ENCODE peak calls at places on chromosomes 2 and 18, in ten cellular contexts. One of them, this sample, is unnamed.

GRCh38 chr2:118738524-118739308 is 108.7 kb downstream of the EN1 start:
- DNase-seq in activated naive CD8-positive, alpha-beta T cell treated with anti-CD3 and anti-CD28 coated beads for 36 hours: no peak
- DNase-seq in iris pigment epithelial cell: peak; percentile 99
- DNase-seq in EL: peak; percentile 93
- DNase-seq in fibroblast of mammary gland: peak; percentile 100
- DNase-seq in NCI-H446: no peak
- DNase-seq in ELF-1: peak; percentile 39
- DNase-seq in B cell: no peak
- DNase-seq in HT-29: peak; percentile 36
- DNase-seq in effector memory CD8-positive, alpha-beta T cell: no peak
- DNase-seq in this sample: peak; percentile 42

GRCh38 chr2:105621038-105621437 is 123.7 kb upstream of the NCK2 start:
- DNase-seq in ELF-1: no peak
- DNase-seq in B cell: no peak
- DNase-seq in activated naive CD8-positive, alpha-beta T cell treated with anti-CD3 and anti-CD28 coated beads for 36 hours: no peak
- DNase-seq in effector memory CD8-positive, alpha-beta T cell: no peak
- DNase-seq in EL: no peak
- DNase-seq in iris pigment epithelial cell: no peak
- DNase-seq in NCI-H446: no peak
- DNase-seq in fibroblast of mammary gland: no peak
- DNase-seq in HT-29: no peak
- DNase-seq in this sample: no peak

GRCh38 chr2:170715062-170715931 is at the start of gene SP5:
- DNase-seq in activated naive CD8-positive, alpha-beta T cell treated with anti-CD3 and anti-CD28 coated beads for 36 hours: peak; percentile 44
- DNase-seq in ELF-1: peak; percentile 97
- DNase-seq in iris pigment epithelial cell: peak; percentile 65
- DNase-seq in NCI-H446: no peak
- DNase-seq in effector memory CD8-positive, alpha-beta T cell: no peak
- DNase-seq in fibroblast of mammary gland: peak; percentile 33
- DNase-seq in B cell: no peak
- DNase-seq in EL: peak; percentile 52
- DNase-seq in HT-29: peak; percentile 87
- DNase-seq in this sample: peak; percentile 96

GRCh38 chr2:218806346-218806978 is 24.5 kb downstream of the CYP27A1 start:
- DNase-seq in activated naive CD8-positive, alpha-beta T cell treated with anti-CD3 and anti-CD28 coated beads for 36 hours: no peak
- DNase-seq in HT-29: peak; percentile 37
- DNase-seq in effector memory CD8-positive, alpha-beta T cell: no peak
- DNase-seq in NCI-H446: no peak
- DNase-seq in EL: peak; percentile 98
- DNase-seq in B cell: no peak
- DNase-seq in fibroblast of mammary gland: peak; percentile 99
- DNase-seq in iris pigment epithelial cell: peak; percentile 100
- DNase-seq in ELF-1: no peak
- DNase-seq in this sample: peak; percentile 38

GRCh38 chr2:149972039-149972438 is 384.5 kb upstream of the MMADHC start:
- DNase-seq in HT-29: no peak
- DNase-seq in iris pigment epithelial cell: no peak
- DNase-seq in fibroblast of mammary gland: peak; percentile 32
- DNase-seq in ELF-1: no peak
- DNase-seq in B cell: no peak
- DNase-seq in effector memory CD8-positive, alpha-beta T cell: no peak
- DNase-seq in NCI-H446: peak; percentile 95
- DNase-seq in activated naive CD8-positive, alpha-beta T cell treated with anti-CD3 and anti-CD28 coated beads for 36 hours: no peak
- DNase-seq in EL: peak; percentile 9
- DNase-seq in this sample: no peak

GRCh38 chr2:142786922-142787702 is 90.4 kb upstream of the KYNU start:
- DNase-seq in activated naive CD8-positive, alpha-beta T cell treated with anti-CD3 and anti-CD28 coated beads for 36 hours: no peak
- DNase-seq in B cell: no peak
- DNase-seq in EL: no peak
- DNase-seq in fibroblast of mammary gland: no peak
- DNase-seq in NCI-H446: no peak
- DNase-seq in ELF-1: no peak
- DNase-seq in effector memory CD8-positive, alpha-beta T cell: no peak
- DNase-seq in iris pigment epithelial cell: no peak
- DNase-seq in HT-29: no peak
- DNase-seq in this sample: no peak

GRCh38 chr2:208545398-208546042 is 138.9 kb downstream of the PTH2R start:
- DNase-seq in iris pigment epithelial cell: no peak
- DNase-seq in activated naive CD8-positive, alpha-beta T cell treated with anti-CD3 and anti-CD28 coated beads for 36 hours: no peak
- DNase-seq in NCI-H446: no peak
- DNase-seq in EL: no peak
- DNase-seq in fibroblast of mammary gland: no peak
- DNase-seq in B cell: no peak
- DNase-seq in effector memory CD8-positive, alpha-beta T cell: no peak
- DNase-seq in ELF-1: no peak
- DNase-seq in HT-29: peak; percentile 63
- DNase-seq in this sample: peak; percentile 95

GRCh38 chr2:206154197-206154596 is 5.0 kb downstream of the NDUFS1 start:
- DNase-seq in iris pigment epithelial cell: no peak
- DNase-seq in B cell: no peak
- DNase-seq in activated naive CD8-positive, alpha-beta T cell treated with anti-CD3 and anti-CD28 coated beads for 36 hours: no peak
- DNase-seq in fibroblast of mammary gland: peak; percentile 16
- DNase-seq in effector memory CD8-positive, alpha-beta T cell: no peak
- DNase-seq in EL: no peak
- DNase-seq in NCI-H446: no peak
- DNase-seq in ELF-1: peak; percentile 6
- DNase-seq in HT-29: peak; percentile 19
- DNase-seq in this sample: peak; percentile 14

GRCh38 chr2:842151-842792 is 108.4 kb upstream of the SNTG2 start:
- DNase-seq in NCI-H446: no peak
- DNase-seq in ELF-1: no peak
- DNase-seq in fibroblast of mammary gland: no peak
- DNase-seq in effector memory CD8-positive, alpha-beta T cell: no peak
- DNase-seq in B cell: no peak
- DNase-seq in EL: no peak
- DNase-seq in HT-29: no peak
- DNase-seq in activated naive CD8-positive, alpha-beta T cell treated with anti-CD3 and anti-CD28 coated beads for 36 hours: no peak
- DNase-seq in iris pigment epithelial cell: no peak
- DNase-seq in this sample: no peak

GRCh38 chr2:136527560-136527959 is 237.8 kb upstream of the THSD7B start:
- DNase-seq in B cell: no peak
- DNase-seq in NCI-H446: no peak
- DNase-seq in EL: peak; percentile 2
- DNase-seq in fibroblast of mammary gland: peak; percentile 10
- DNase-seq in iris pigment epithelial cell: peak; percentile 9
- DNase-seq in ELF-1: peak; percentile 28
- DNase-seq in HT-29: peak; percentile 39
- DNase-seq in effector memory CD8-positive, alpha-beta T cell: no peak
- DNase-seq in activated naive CD8-positive, alpha-beta T cell treated with anti-CD3 and anti-CD28 coated beads for 36 hours: no peak
- DNase-seq in this sample: peak; percentile 13

GRCh38 chr2:167190053-167190452 is 301.8 kb downstream of the XIRP2 start:
- DNase-seq in fibroblast of mammary gland: peak; percentile 96
- DNase-seq in HT-29: no peak
- DNase-seq in NCI-H446: peak; percentile 28
- DNase-seq in activated naive CD8-positive, alpha-beta T cell treated with anti-CD3 and anti-CD28 coated beads for 36 hours: no peak
- DNase-seq in iris pigment epithelial cell: peak; percentile 75
- DNase-seq in EL: peak; percentile 80
- DNase-seq in ELF-1: no peak
- DNase-seq in B cell: no peak
- DNase-seq in effector memory CD8-positive, alpha-beta T cell: no peak
- DNase-seq in this sample: no peak

GRCh38 chr2:25250331-25251031 is 82.1 kb upstream of the POMC start:
- DNase-seq in fibroblast of mammary gland: peak; percentile 78
- DNase-seq in HT-29: no peak
- DNase-seq in effector memory CD8-positive, alpha-beta T cell: no peak
- DNase-seq in ELF-1: peak; percentile 61
- DNase-seq in B cell: no peak
- DNase-seq in iris pigment epithelial cell: peak; percentile 86
- DNase-seq in activated naive CD8-positive, alpha-beta T cell treated with anti-CD3 and anti-CD28 coated beads for 36 hours: peak; percentile 51
- DNase-seq in NCI-H446: no peak
- DNase-seq in EL: peak; percentile 75
- DNase-seq in this sample: no peak

GRCh38 chr18:39772155-39772919 is 2182.7 kb upstream of the PIK3C3 start:
- DNase-seq in effector memory CD8-positive, alpha-beta T cell: no peak
- DNase-seq in iris pigment epithelial cell: peak; percentile 44
- DNase-seq in activated naive CD8-positive, alpha-beta T cell treated with anti-CD3 and anti-CD28 coated beads for 36 hours: no peak
- DNase-seq in EL: peak; percentile 5
- DNase-seq in NCI-H446: no peak
- DNase-seq in HT-29: no peak
- DNase-seq in ELF-1: no peak
- DNase-seq in B cell: no peak
- DNase-seq in fibroblast of mammary gland: peak; percentile 51
- DNase-seq in this sample: no peak

GRCh38 chr2:120287183-120288015 is 34.7 kb downstream of the RALB start:
- DNase-seq in effector memory CD8-positive, alpha-beta T cell: no peak
- DNase-seq in EL: peak; percentile 89
- DNase-seq in ELF-1: peak; percentile 62
- DNase-seq in NCI-H446: no peak
- DNase-seq in B cell: no peak
- DNase-seq in iris pigment epithelial cell: peak; percentile 88
- DNase-seq in HT-29: peak; percentile 54
- DNase-seq in activated naive CD8-positive, alpha-beta T cell treated with anti-CD3 and anti-CD28 coated beads for 36 hours: no peak
- DNase-seq in fibroblast of mammary gland: peak; percentile 94
- DNase-seq in this sample: peak; percentile 15

GRCh38 chr2:223560704-223561435 is 41.3 kb downstream of the SCG2 start:
- DNase-seq in NCI-H446: no peak
- DNase-seq in effector memory CD8-positive, alpha-beta T cell: no peak
- DNase-seq in iris pigment epithelial cell: peak; percentile 46
- DNase-seq in EL: peak; percentile 28
- DNase-seq in B cell: no peak
- DNase-seq in HT-29: peak; percentile 32
- DNase-seq in activated naive CD8-positive, alpha-beta T cell treated with anti-CD3 and anti-CD28 coated beads for 36 hours: no peak
- DNase-seq in ELF-1: no peak
- DNase-seq in fibroblast of mammary gland: peak; percentile 51
- DNase-seq in this sample: peak; percentile 54

GRCh38 chr2:207473866-207474251 is 55.9 kb upstream of the CREB1 start:
- DNase-seq in fibroblast of mammary gland: no peak
- DNase-seq in iris pigment epithelial cell: no peak
- DNase-seq in NCI-H446: no peak
- DNase-seq in activated naive CD8-positive, alpha-beta T cell treated with anti-CD3 and anti-CD28 coated beads for 36 hours: no peak
- DNase-seq in effector memory CD8-positive, alpha-beta T cell: no peak
- DNase-seq in B cell: no peak
- DNase-seq in EL: no peak
- DNase-seq in HT-29: no peak
- DNase-seq in ELF-1: no peak
- DNase-seq in this sample: no peak

GRCh38 chr2:160376576-160376975 is 117.0 kb downstream of the RBMS1 start:
- DNase-seq in HT-29: no peak
- DNase-seq in effector memory CD8-positive, alpha-beta T cell: no peak
- DNase-seq in NCI-H446: no peak
- DNase-seq in B cell: no peak
- DNase-seq in ELF-1: no peak
- DNase-seq in iris pigment epithelial cell: peak; percentile 86
- DNase-seq in EL: peak; percentile 67
- DNase-seq in fibroblast of mammary gland: peak; percentile 69
- DNase-seq in activated naive CD8-positive, alpha-beta T cell treated with anti-CD3 and anti-CD28 coated beads for 36 hours: no peak
- DNase-seq in this sample: no peak

GRCh38 chr18:68583685-68584084 is 131.2 kb downstream of the TMX3 start:
- DNase-seq in ELF-1: no peak
- DNase-seq in EL: no peak
- DNase-seq in effector memory CD8-positive, alpha-beta T cell: no peak
- DNase-seq in HT-29: no peak
- DNase-seq in NCI-H446: no peak
- DNase-seq in iris pigment epithelial cell: no peak
- DNase-seq in fibroblast of mammary gland: no peak
- DNase-seq in B cell: no peak
- DNase-seq in activated naive CD8-positive, alpha-beta T cell treated with anti-CD3 and anti-CD28 coated beads for 36 hours: no peak
- DNase-seq in this sample: no peak

GRCh38 chr2:210617732-210618330 is 61.4 kb downstream of the CPS1 start:
- DNase-seq in effector memory CD8-positive, alpha-beta T cell: no peak
- DNase-seq in HT-29: peak; percentile 48
- DNase-seq in ELF-1: no peak
- DNase-seq in fibroblast of mammary gland: peak; percentile 55
- DNase-seq in NCI-H446: no peak
- DNase-seq in EL: peak; percentile 44
- DNase-seq in iris pigment epithelial cell: peak; percentile 65
- DNase-seq in activated naive CD8-positive, alpha-beta T cell treated with anti-CD3 and anti-CD28 coated beads for 36 hours: no peak
- DNase-seq in B cell: no peak
- DNase-seq in this sample: peak; percentile 68

GRCh38 chr18:48021273-48021914 is 90.9 kb upstream of the SMAD2 start:
- DNase-seq in EL: no peak
- DNase-seq in effector memory CD8-positive, alpha-beta T cell: no peak
- DNase-seq in NCI-H446: no peak
- DNase-seq in B cell: no peak
- DNase-seq in HT-29: no peak
- DNase-seq in activated naive CD8-positive, alpha-beta T cell treated with anti-CD3 and anti-CD28 coated beads for 36 hours: no peak
- DNase-seq in fibroblast of mammary gland: no peak
- DNase-seq in iris pigment epithelial cell: no peak
- DNase-seq in ELF-1: no peak
- DNase-seq in this sample: no peak

GRCh38 chr2:96114903-96115581 is 1.3 kb downstream of the ADRA2B start:
- DNase-seq in ELF-1: no peak
- DNase-seq in iris pigment epithelial cell: no peak
- DNase-seq in effector memory CD8-positive, alpha-beta T cell: no peak
- DNase-seq in B cell: no peak
- DNase-seq in EL: no peak
- DNase-seq in NCI-H446: no peak
- DNase-seq in activated naive CD8-positive, alpha-beta T cell treated with anti-CD3 and anti-CD28 coated beads for 36 hours: no peak
- DNase-seq in fibroblast of mammary gland: no peak
- DNase-seq in HT-29: no peak
- DNase-seq in this sample: no peak

GRCh38 chr2:86414996-86415395 is 26.2 kb upstream of the KDM3A start:
- DNase-seq in effector memory CD8-positive, alpha-beta T cell: no peak
- DNase-seq in NCI-H446: no peak
- DNase-seq in HT-29: no peak
- DNase-seq in activated naive CD8-positive, alpha-beta T cell treated with anti-CD3 and anti-CD28 coated beads for 36 hours: no peak
- DNase-seq in iris pigment epithelial cell: no peak
- DNase-seq in EL: no peak
- DNase-seq in B cell: no peak
- DNase-seq in fibroblast of mammary gland: no peak
- DNase-seq in ELF-1: no peak
- DNase-seq in this sample: no peak

GRCh38 chr2:27992787-27993747 is 102.5 kb downstream of the BABAM2 start:
- DNase-seq in iris pigment epithelial cell: peak; percentile 75
- DNase-seq in fibroblast of mammary gland: peak; percentile 63
- DNase-seq in EL: peak; percentile 82
- DNase-seq in B cell: no peak
- DNase-seq in NCI-H446: no peak
- DNase-seq in HT-29: peak; percentile 33
- DNase-seq in effector memory CD8-positive, alpha-beta T cell: no peak
- DNase-seq in activated naive CD8-positive, alpha-beta T cell treated with anti-CD3 and anti-CD28 coated beads for 36 hours: no peak
- DNase-seq in ELF-1: peak; percentile 27
- DNase-seq in this sample: peak; percentile 24

GRCh38 chr2:60516383-60516811 is 37.1 kb downstream of the BCL11A start:
- DNase-seq in HT-29: no peak
- DNase-seq in effector memory CD8-positive, alpha-beta T cell: no peak
- DNase-seq in ELF-1: no peak
- DNase-seq in NCI-H446: no peak
- DNase-seq in activated naive CD8-positive, alpha-beta T cell treated with anti-CD3 and anti-CD28 coated beads for 36 hours: no peak
- DNase-seq in iris pigment epithelial cell: peak; percentile 93
- DNase-seq in B cell: no peak
- DNase-seq in EL: peak; percentile 83
- DNase-seq in fibroblast of mammary gland: peak; percentile 57
- DNase-seq in this sample: peak; percentile 27

GRCh38 chr18:46388295-46388694 is 268.7 kb downstream of the LOXHD1 start:
- DNase-seq in fibroblast of mammary gland: no peak
- DNase-seq in ELF-1: no peak
- DNase-seq in effector memory CD8-positive, alpha-beta T cell: no peak
- DNase-seq in B cell: no peak
- DNase-seq in activated naive CD8-positive, alpha-beta T cell treated with anti-CD3 and anti-CD28 coated beads for 36 hours: no peak
- DNase-seq in HT-29: no peak
- DNase-seq in NCI-H446: no peak
- DNase-seq in EL: no peak
- DNase-seq in iris pigment epithelial cell: no peak
- DNase-seq in this sample: no peak

GRCh38 chr2:98436734-98437133 is 7.9 kb upstream of the INPP4A start:
- DNase-seq in NCI-H446: no peak
- DNase-seq in activated naive CD8-positive, alpha-beta T cell treated with anti-CD3 and anti-CD28 coated beads for 36 hours: no peak
- DNase-seq in ELF-1: no peak
- DNase-seq in iris pigment epithelial cell: no peak
- DNase-seq in HT-29: no peak
- DNase-seq in fibroblast of mammary gland: no peak
- DNase-seq in EL: no peak
- DNase-seq in effector memory CD8-positive, alpha-beta T cell: no peak
- DNase-seq in B cell: no peak
- DNase-seq in this sample: no peak

GRCh38 chr2:128503358-128504241 is 184.9 kb upstream of the HS6ST1 start:
- DNase-seq in effector memory CD8-positive, alpha-beta T cell: no peak
- DNase-seq in B cell: no peak
- DNase-seq in iris pigment epithelial cell: no peak
- DNase-seq in ELF-1: no peak
- DNase-seq in activated naive CD8-positive, alpha-beta T cell treated with anti-CD3 and anti-CD28 coated beads for 36 hours: no peak
- DNase-seq in NCI-H446: no peak
- DNase-seq in EL: no peak
- DNase-seq in HT-29: no peak
- DNase-seq in fibroblast of mammary gland: no peak
- DNase-seq in this sample: no peak

GRCh38 chr2:202339052-202339870 is 36.9 kb upstream of the BMPR2 start:
- DNase-seq in EL: peak; percentile 69
- DNase-seq in effector memory CD8-positive, alpha-beta T cell: no peak
- DNase-seq in NCI-H446: no peak
- DNase-seq in ELF-1: no peak
- DNase-seq in iris pigment epithelial cell: peak; percentile 56
- DNase-seq in B cell: no peak
- DNase-seq in fibroblast of mammary gland: peak; percentile 57
- DNase-seq in activated naive CD8-positive, alpha-beta T cell treated with anti-CD3 and anti-CD28 coated beads for 36 hours: no peak
- DNase-seq in HT-29: peak; percentile 77
- DNase-seq in this sample: peak; percentile 95